ENCODE peak calls at places on chromosome 6, in nine cellular contexts. F is cardiac fibroblast, I is GM13977, Y is AG04449, Z is psoas muscle, S is GM23338, A is RWPE1, M is tibial nerve, R is neural crest cell. E is an unnamed sample.

GRCh38 chr6:122476131-122476530 is 4.5 kb upstream of the SERINC1 start:
- DNase-seq in F (peak; percentile 36), I (peak; percentile 21), Y (no peak), Z (no peak), S (peak; percentile 67), A (peak; percentile 23), M (no peak), R (no peak), E (no peak)

GRCh38 chr6:45946352-45946751 is 69.3 kb downstream of the CLIC5 start:
- DNase-seq in F (peak; percentile 85), I (no peak), Y (no peak), Z (peak; percentile 27), S (peak; percentile 59), A (no peak), M (peak; percentile 50), R (no peak), E (peak; percentile 89)

GRCh38 chr6:169701218-169701952 is 444 bp downstream of the WDR27 start:
- DNase-seq in F (no peak), I (peak; percentile 22), Y (no peak), Z (no peak), S (peak; percentile 52), A (no peak), M (no peak), R (no peak), E (no peak)

GRCh38 chr6:139801571-139802321 is 427.3 kb upstream of the CITED2 start:
- DNase-seq in F (peak; percentile 41), I (no peak), Y (no peak), Z (no peak), S (peak; percentile 38), A (no peak), M (no peak), R (no peak), E (no peak)

GRCh38 chr6:29696147-29697129 is 15.5 kb upstream of the ZFP57 start:
- DNase-seq in F (peak; percentile 16), I (peak; percentile 57), Y (no peak), Z (no peak), S (peak; percentile 79), A (peak; percentile 55), M (no peak), R (no peak), E (no peak)

GRCh38 chr6:78629154-78629721 is 238.1 kb upstream of the IRAK1BP1 start:
- DNase-seq in F (peak; percentile 53), I (no peak), Y (no peak), Z (no peak), S (peak; percentile 72), A (no peak), M (no peak), R (no peak), E (no peak)

GRCh38 chr6:139474145-139475108 is 100.0 kb upstream of the CITED2 start:
- DNase-seq in F (peak; percentile 81), I (peak; percentile 21), Y (no peak), Z (no peak), S (peak; percentile 54), A (no peak), M (peak; percentile 12), R (no peak), E (no peak)

GRCh38 chr6:157557541-157557940 is 176.6 kb downstream of the ZDHHC14 start:
- DNase-seq in F (no peak), I (peak; percentile 62), Y (no peak), Z (no peak), S (no peak), A (no peak), M (no peak), R (no peak), E (no peak)

GRCh38 chr6:25219147-25219546 is 60.0 kb upstream of the CARMIL1 start:
- DNase-seq in F (no peak), I (no peak), Y (no peak), Z (no peak), S (no peak), A (no peak), M (no peak), R (no peak), E (no peak)

GRCh38 chr6:5728726-5729434 is 277.8 kb downstream of the NRN1 start:
- DNase-seq in F (peak; percentile 27), I (peak; percentile 28), Y (no peak), Z (no peak), S (no peak), A (peak; percentile 58), M (no peak), R (no peak), E (no peak)

GRCh38 chr6:144335914-144336313 is 50.8 kb downstream of the UTRN start:
- DNase-seq in F (no peak), I (no peak), Y (no peak), Z (no peak), S (no peak), A (no peak), M (no peak), R (no peak), E (no peak)

GRCh38 chr6:27250277-27250954 is 2.9 kb downstream of the PRSS16 start:
- DNase-seq in F (no peak), I (no peak), Y (no peak), Z (no peak), S (peak; percentile 44), A (no peak), M (no peak), R (no peak), E (no peak)

GRCh38 chr6:156988276-156989158 is 211.3 kb downstream of the ARID1B start:
- DNase-seq in F (no peak), I (peak; percentile 40), Y (no peak), Z (no peak), S (peak; percentile 47), A (no peak), M (no peak), R (no peak), E (no peak)

GRCh38 chr6:21404577-21404976 is 189.0 kb upstream of the SOX4 start:
- DNase-seq in F (no peak), I (peak; percentile 20), Y (no peak), Z (no peak), S (no peak), A (no peak), M (no peak), R (no peak), E (no peak)

GRCh38 chr6:105680131-105680530 is 277.2 kb upstream of the PREP start:
- DNase-seq in F (no peak), I (no peak), Y (no peak), Z (no peak), S (no peak), A (peak; percentile 3), M (no peak), R (no peak), E (no peak)

GRCh38 chr6:7169296-7169721 is 61.5 kb downstream of the RREB1 start:
- DNase-seq in F (peak; percentile 42), I (no peak), Y (no peak), Z (peak; percentile 74), S (no peak), A (no peak), M (peak; percentile 59), R (no peak), E (no peak)

GRCh38 chr6:44629636-44630035 is 242.1 kb downstream of the CDC5L start:
- DNase-seq in F (no peak), I (no peak), Y (no peak), Z (no peak), S (no peak), A (no peak), M (no peak), R (no peak), E (no peak)

GRCh38 chr6:44628347-44628746 is 240.8 kb downstream of the CDC5L start:
- DNase-seq in F (no peak), I (no peak), Y (no peak), Z (no peak), S (no peak), A (no peak), M (no peak), R (no peak), E (no peak)

GRCh38 chr6:44627879-44628271 is 240.4 kb downstream of the CDC5L start:
- DNase-seq in F (no peak), I (no peak), Y (no peak), Z (no peak), S (no peak), A (no peak), M (no peak), R (no peak), E (no peak)

GRCh38 chr6:44631968-44632367 is 244.5 kb downstream of the CDC5L start:
- DNase-seq in F (no peak), I (no peak), Y (no peak), Z (no peak), S (no peak), A (no peak), M (no peak), R (no peak), E (no peak)

GRCh38 chr6:44630125-44631028 is 242.9 kb downstream of the CDC5L start:
- DNase-seq in F (peak; percentile 78), I (peak; percentile 57), Y (no peak), Z (no peak), S (peak; percentile 86), A (peak; percentile 70), M (no peak), R (peak; percentile 42), E (no peak)
- TF ChIP-seq CTCF in F (peak; percentile 79), I (peak; percentile 37), Y (peak; percentile 86), Z (no peak), S (peak; percentile 77), A (peak; percentile 36), M (peak; percentile 24), R (peak; percentile 67), E (peak; percentile 79)

DNA sequence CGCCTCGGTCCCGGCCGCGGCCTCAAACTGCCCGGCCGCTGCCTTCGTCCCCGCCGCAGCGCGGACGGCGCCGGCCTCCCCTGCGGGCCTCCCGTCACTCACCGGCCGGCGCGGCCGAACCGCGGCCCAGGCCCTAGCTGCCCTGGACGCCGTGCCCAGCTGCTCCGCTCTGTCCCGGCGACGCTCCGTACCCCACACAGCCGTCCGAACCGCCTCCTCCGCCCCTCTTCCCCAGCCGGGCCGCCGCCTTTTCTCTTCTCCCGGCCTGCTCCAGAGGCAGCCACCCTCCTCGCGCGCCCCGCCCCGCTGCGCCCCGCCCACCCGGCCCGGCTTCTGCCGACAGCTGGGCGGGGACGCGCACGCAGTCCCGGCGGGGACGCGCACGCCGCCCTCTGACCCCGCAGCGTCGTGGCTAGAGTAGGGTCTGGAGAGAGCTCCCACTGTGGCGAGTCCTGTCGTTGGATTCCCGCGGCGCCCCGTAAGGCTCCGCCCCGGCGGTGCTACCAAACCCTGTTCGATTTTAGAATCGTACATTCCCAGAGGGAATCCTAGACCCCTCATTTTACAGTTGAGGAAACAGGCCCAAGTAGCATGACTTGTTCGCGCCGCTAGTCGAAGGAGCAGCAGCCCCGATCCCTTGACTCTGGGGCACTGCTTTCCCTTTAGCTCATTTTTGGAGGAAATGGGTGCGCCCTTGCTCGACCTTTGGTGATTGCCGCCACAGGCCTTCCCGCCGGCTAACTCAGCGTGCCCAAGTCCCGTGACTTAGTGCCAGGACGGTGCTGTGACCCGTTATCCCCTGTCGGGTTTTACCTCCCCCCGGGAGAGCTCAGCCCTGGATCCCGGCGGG is at the start of gene FBXO30:
- DNase-seq in F (peak; percentile 93), I (peak; percentile 88), Y (no peak), Z (peak; percentile 89), S (peak; percentile 90), A (peak; percentile 87), M (peak; percentile 86), R (peak; percentile 81), E (peak; percentile 96)
- TF ChIP-seq CTCF in F (no peak), I (no peak), Y (peak; percentile 7), Z (no peak), S (no peak), A (no peak), M (peak; percentile 13), R (peak; percentile 44), E (peak; percentile 19)

GRCh38 chr6:51618563-51618962 is 468.9 kb downstream of the PKHD1 start:
- DNase-seq in F (no peak), I (no peak), Y (no peak), Z (no peak), S (peak; percentile 71), A (no peak), M (no peak), R (no peak), E (no peak)
- TF ChIP-seq CTCF in F (peak; percentile 13), I (peak; percentile 19), Y (no peak), Z (peak; percentile 35), S (peak; percentile 56), A (peak; percentile 23), M (peak; percentile 4), R (peak; percentile 65), E (peak; percentile 38)

GRCh38 chr6:88858455-88858854 is 105.0 kb downstream of the RNGTT start:
- DNase-seq in F (no peak), I (no peak), Y (no peak), Z (no peak), S (no peak), A (no peak), M (no peak), R (no peak), E (no peak)
- TF ChIP-seq CTCF in F (no peak), I (no peak), Y (no peak), Z (no peak), S (no peak), A (no peak), M (no peak), R (no peak), E (no peak)

E was measured in osteocyte.